ENCODE peak calls at places on chromosomes 6 and 20, in ten cellular contexts. J, B, F, E, G, O, I, D, M and U are unnamed samples.

GRCh38 chr20:48826064-48826463 is 1.7 kb downstream of the PREX1 start:
- DNase-seq in I (peak), B (no peak), D (no peak), O (no peak), F (no peak), M (no peak), G (no peak), E (no peak), J (peak), U (no peak)

GRCh38 chr6:3449750-3450305 is 7.0 kb downstream of the SLC22A23 start:
- DNase-seq in I (no peak), F (no peak), B (no peak), O (no peak), J (no peak), E (no peak), D (no peak), M (no peak), G (no peak), U (no peak)

GRCh38 chr6:145310116-145310515 is 425.2 kb downstream of the EPM2A start:
- DNase-seq in G (no peak), E (no peak), O (no peak), I (no peak), M (no peak), D (no peak), B (no peak), J (no peak), F (peak), U (peak)

GRCh38 chr20:23122321-23122720 is 36.2 kb upstream of the CD93 start:
- DNase-seq in D (no peak), B (no peak), M (no peak), F (no peak), I (no peak), G (no peak), O (no peak), E (no peak), J (no peak), U (no peak)

GRCh38 chr6:139943391-139943790 is 568.9 kb upstream of the CITED2 start:
- DNase-seq in I (no peak), O (no peak), J (no peak), M (no peak), D (no peak), E (no peak), F (peak), B (no peak), G (peak), U (peak)

GRCh38 chr6:56794421-56794820 is 151.7 kb upstream of the DST start:
- DNase-seq in E (no peak), B (no peak), G (no peak), M (no peak), I (no peak), J (peak), F (peak), D (no peak), O (no peak), U (no peak)

GRCh38 chr20:63102720-63103375 is 96.1 kb upstream of the BHLHE23 start:
- DNase-seq in B (peak), O (peak), I (peak), M (peak), J (peak), E (no peak), F (no peak), D (peak), G (no peak), U (no peak)

GRCh38 chr6:165877192-165877591 is 214.2 kb upstream of the PDE10A start:
- DNase-seq in M (no peak), E (no peak), O (no peak), I (no peak), D (no peak), B (no peak), G (no peak), J (no peak), F (no peak), U (no peak)

GRCh38 chr20:62837790-62838458 is 21.1 kb downstream of the COL9A3 start:
- DNase-seq in G (peak), E (no peak), I (no peak), O (peak), F (no peak), B (peak), D (no peak), J (no peak), M (peak), U (no peak)

GRCh38 chr6:137892271-137892708 is 25.2 kb downstream of the TNFAIP3 start:
- DNase-seq in D (no peak), O (no peak), J (no peak), B (no peak), M (no peak), F (peak), E (no peak), G (no peak), I (no peak), U (peak)

GRCh38 chr20:59669451-59669850 is 65.1 kb downstream of the PHACTR3 start:
- DNase-seq in B (no peak), F (no peak), D (no peak), O (no peak), M (no peak), G (no peak), J (no peak), I (no peak), E (peak), U (no peak)

GRCh38 chr6:40417031-40417430 is 170.1 kb downstream of the LRFN2 start:
- DNase-seq in E (no peak), J (no peak), D (no peak), M (peak), B (peak), O (no peak), I (no peak), F (no peak), G (no peak), U (no peak)

GRCh38 chr6:154139894-154140293 is 100.9 kb downstream of the OPRM1 start:
- DNase-seq in M (no peak), J (no peak), O (no peak), E (no peak), D (no peak), F (no peak), B (no peak), I (no peak), G (no peak), U (no peak)

GRCh38 chr20:32965581-32966373 is 38.5 kb downstream of the SUN5 start:
- DNase-seq in E (peak), I (no peak), D (no peak), J (no peak), F (no peak), M (no peak), G (no peak), O (no peak), B (no peak), U (no peak)

GRCh38 chr6:32700391-32701040 is 34.1 kb upstream of the HLA-DQB1 start:
- DNase-seq in J (peak), M (no peak), O (no peak), B (no peak), I (peak), E (peak), D (no peak), G (peak), F (peak), U (no peak)

GRCh38 chr6:32703347-32703746 is 36.9 kb upstream of the HLA-DQB1 start:
- DNase-seq in F (no peak), J (no peak), M (no peak), B (no peak), E (no peak), I (no peak), O (no peak), D (no peak), G (no peak), U (no peak)
- H3K4me3 ChIP-seq in F (no peak), J (peak), M (no peak), B (no peak), E (no peak), I (no peak), O (no peak), D (no peak), G (no peak), U (no peak)

GRCh38 chr6:163712981-163713380 is 298.5 kb downstream of the QKI start:
- DNase-seq in I (no peak), G (no peak), O (no peak), E (no peak), M (no peak), B (no peak), J (no peak), F (no peak), D (no peak), U (no peak)

GRCh38 chr6:163711071-163711470 is 296.6 kb downstream of the QKI start:
- DNase-seq in O (no peak), I (no peak), J (no peak), B (no peak), D (no peak), F (no peak), M (no peak), G (no peak), E (no peak), U (no peak)

GRCh38 chr6:163712569-163712966 is 298.1 kb downstream of the QKI start:
- DNase-seq in D (no peak), F (no peak), J (no peak), G (no peak), M (no peak), I (no peak), O (no peak), E (no peak), B (no peak), U (no peak)

GRCh38 chr6:163710552-163710951 is 296.0 kb downstream of the QKI start:
- DNase-seq in I (no peak), F (no peak), D (no peak), E (no peak), M (no peak), O (no peak), G (no peak), B (no peak), J (no peak), U (no peak)

DNA sequence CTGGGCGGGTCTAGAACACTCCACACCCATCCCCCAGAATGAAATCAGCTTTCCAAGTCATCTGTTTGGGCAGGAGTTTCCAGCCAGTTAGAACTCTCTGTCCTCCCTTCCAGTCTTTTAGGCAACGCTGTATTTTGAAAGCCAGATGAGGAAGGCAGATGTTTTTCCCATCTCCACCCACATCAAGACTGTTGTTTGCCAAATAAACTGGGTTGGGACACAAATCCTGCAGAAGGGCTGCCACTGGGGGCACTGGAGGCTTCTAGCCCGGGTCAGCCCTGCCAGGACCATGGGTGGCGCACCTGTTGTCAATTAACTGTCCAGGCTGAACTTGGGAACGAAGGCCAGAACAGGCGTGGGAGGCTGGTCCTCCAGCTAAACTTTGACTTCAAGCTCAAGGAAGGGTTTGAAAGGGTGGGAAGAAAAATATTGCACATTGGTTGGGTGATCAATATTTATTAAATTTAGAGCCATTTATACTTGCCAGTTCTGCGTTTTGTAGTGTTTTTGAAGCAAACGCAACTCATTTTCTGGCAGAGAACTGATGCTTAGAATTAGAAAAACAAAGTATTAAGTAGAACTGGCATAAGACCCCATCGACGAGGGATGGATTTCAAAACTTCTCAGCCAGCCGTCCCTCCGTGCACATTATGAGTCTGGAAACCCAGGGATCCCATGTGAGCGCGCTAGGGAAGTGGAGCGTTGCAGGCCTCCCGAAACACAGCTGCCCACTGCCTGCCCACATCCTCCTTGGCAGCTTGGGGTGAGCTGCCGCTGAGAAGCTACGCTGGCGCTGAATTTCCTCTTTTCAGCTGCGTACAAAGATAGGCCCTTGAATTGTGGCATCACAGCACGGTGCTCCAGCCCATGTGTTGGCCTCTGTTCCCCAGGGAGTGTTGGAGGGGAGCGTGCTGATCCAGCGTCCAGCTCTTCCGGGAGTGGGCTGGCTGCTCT is 297.4 kb downstream of the QKI start:
- DNase-seq in B (peak), J (peak), D (no peak), F (no peak), E (peak), M (peak), O (peak), G (no peak), I (no peak), U (peak)
- TF ChIP-seq CTCF in B (peak), J (peak), D (no peak), F (no peak), E (no peak), M (peak), O (peak), G (no peak), I (peak), U (peak)

GRCh38 chr20:45796336-45797070 is 4.7 kb downstream of the DNTTIP1 start:
- DNase-seq in G (no peak), I (no peak), E (no peak), F (no peak), B (no peak), M (peak), J (no peak), O (no peak), D (no peak), U (no peak)

GRCh38 chr20:45788351-45788750 is 3.3 kb downstream of the WFDC3 start:
- DNase-seq in J (no peak), O (no peak), F (no peak), M (no peak), B (no peak), G (no peak), D (no peak), E (no peak), I (no peak), U (no peak)

GRCh38 chr20:45791668-45792512 is at the start of the genes DNTTIP1 and WFDC3:
- DNase-seq in O (peak), M (peak), D (peak), G (peak), I (peak), F (peak), B (peak), J (peak), E (peak), U (no peak)

GRCh38 chr20:45792513-45793118 is 862 bp downstream of the DNTTIP1 start:
- DNase-seq in D (no peak), F (no peak), B (no peak), G (no peak), O (peak), J (no peak), E (no peak), M (no peak), I (no peak), U (no peak)
- H3K4me3 ChIP-seq in D (peak), F (peak), B (peak), G (peak), O (peak), J (peak), E (peak), M (peak), I (peak), U (peak)

DNA sequence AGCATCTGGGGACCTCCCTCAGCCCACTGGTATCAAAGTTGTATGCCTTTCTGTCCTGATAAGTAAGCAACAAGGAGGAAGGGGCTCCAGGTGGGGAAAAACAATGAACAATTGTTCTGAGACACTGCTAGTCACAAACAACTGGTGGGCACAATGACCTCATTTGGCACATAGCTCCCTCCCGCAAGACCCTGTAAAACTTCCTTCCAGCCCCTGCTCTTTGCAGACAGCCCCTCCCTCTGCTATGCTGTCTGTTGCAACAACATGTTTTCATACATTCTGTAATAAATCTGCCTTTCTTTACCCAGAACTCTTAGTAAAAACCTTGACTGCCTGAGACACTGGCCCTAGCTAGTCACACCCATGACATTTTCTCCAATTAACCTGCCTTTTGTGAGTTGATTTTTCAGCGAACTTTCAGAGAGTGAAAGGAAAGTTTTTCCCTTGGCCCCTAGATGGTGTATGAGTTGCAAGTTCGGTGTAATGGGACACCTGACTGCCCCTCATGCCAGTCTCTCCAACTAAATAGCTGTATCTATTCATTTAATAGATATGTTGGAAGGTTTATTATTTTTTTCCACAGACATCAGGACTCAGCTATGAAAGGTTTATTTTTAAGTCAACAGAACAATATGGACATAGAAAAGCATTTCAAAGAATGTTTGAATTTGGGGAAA is 142.3 kb upstream of the SLC22A16 start:
- DNase-seq in O (no peak), G (peak), E (no peak), J (peak), F (peak), B (no peak), D (no peak), M (no peak), I (no peak), U (no peak)
- TF ChIP-seq CTCF in O (no peak), G (peak), E (no peak), J (peak), F (peak), B (no peak), D (no peak), M (peak), I (peak), U (peak)

DNA sequence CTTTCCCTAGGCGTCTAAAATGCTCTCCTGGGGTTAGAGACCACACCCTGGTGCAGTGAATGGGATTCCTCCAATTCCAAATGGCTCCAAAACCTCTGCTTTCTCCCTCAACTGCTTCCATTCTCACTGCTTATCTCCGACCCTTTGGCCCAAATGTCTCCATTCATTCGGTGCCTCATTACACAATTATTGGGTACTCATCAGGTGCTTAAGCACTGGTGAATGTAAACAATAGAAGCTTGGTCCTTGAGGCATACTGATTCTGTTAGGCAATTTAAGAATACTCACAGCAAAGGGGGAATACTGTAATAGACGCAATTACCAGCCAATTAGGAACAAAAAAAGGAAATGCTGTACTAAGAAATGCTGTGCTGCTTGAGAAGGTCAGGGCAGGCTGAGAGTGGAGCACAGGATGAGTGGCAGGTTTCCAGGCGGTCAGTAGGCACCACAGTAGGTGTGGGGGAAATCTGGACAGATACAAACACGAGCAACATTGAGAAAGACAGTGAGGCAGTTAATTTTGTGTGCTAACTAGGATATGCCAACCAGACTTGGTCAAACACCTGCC is 23.0 kb downstream of the GMDS start:
- DNase-seq in E (peak), O (no peak), J (peak), I (peak), F (no peak), D (no peak), M (no peak), B (no peak), G (no peak), U (no peak)
- H3K4me3 ChIP-seq in E (peak), O (peak), J (no peak), I (peak), F (peak), D (peak), M (peak), B (peak), G (no peak), U (no peak)

GRCh38 chr20:34955232-34956040 is at the start of the genes GSS and MYH7B:
- DNase-seq in O (peak), E (peak), D (peak), I (peak), F (peak), B (peak), M (peak), G (peak), J (peak), U (peak)
- TF ChIP-seq CTCF in O (no peak), E (peak), D (no peak), I (peak), F (peak), B (peak), M (peak), G (peak), J (peak), U (peak)

DNA sequence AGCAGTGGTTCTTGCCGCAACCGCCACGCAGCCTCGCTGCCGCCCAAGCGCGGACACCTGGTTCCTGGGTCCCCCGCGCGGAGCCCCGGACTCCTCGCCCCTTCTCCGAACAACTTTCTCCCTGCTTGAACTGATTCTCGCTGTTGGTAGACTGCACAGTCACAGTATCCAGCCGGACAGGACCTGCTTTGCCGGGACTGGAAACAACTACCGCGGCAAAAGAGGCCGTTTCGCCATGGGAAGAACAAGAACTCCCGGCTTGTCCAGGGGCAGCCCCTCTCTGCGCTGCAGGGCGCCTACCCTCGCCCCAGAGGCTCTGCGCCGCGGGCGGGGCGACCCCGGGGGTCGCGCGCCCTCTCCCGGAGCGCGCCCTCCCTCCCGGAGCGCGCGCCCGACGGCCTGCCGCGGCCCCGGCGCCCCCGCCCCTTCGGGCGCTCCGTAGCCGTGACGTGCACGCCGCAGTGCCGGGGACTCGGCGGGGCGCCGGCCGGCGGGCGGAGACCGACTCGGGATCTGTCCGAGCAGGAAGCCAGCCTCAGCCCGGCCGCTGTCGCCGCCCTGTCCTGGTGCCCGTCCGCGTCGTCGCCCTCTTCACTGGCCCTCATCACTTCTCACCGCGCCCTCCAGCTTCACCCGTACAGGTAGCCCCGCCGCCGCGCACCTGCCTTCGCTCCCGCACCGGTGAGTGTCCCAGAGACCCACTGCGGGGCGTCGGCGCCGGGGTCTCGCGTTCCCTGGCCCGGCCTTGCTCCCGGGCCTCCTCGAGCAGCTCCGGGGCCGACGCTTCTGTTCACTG is at the start of gene MYO6:
- DNase-seq in O (peak), D (peak), I (peak), F (peak), B (peak), E (peak), M (peak), J (peak), G (peak), U (no peak)
- H3K4me3 ChIP-seq in O (peak), D (peak), I (peak), F (peak), B (peak), E (peak), M (peak), J (peak), G (peak), U (peak)

DNA sequence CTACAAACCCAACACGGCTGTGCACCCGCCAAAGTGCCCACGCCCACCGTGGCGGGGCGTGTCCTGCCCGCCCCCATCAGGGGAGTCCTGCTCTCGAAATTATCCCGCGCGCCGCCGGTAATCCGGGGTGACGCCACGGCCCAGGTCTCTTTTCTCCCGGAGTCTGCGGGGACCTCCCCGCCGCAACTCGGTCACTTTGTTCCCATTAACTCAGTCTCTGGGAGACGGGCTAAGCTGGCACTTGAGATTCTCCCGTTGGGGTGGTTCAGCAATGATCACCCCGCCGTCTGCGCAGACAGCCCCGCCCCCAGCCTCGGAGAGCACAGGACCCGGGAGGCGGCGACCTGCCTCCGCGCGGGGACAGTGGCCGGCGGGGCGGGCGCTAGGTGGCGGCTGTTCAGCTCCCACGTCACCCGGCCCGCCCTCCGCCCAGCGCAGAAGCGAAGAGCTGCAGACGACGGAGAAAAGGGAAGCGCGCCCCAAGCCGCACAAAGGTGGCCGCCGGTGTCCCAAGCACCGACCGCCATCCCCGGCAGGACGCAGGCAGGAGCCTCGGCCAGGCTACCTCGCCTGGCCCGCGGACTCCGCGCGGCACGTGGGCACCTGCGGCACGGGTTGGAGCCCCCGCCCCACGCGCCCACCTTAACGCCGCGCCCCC is 31.5 kb downstream of the SF3B5 start:
- DNase-seq in B (peak), G (peak), O (peak), F (no peak), J (peak), D (peak), E (peak), I (peak), M (peak), U (no peak)
- TF ChIP-seq CTCF in B (peak), G (peak), O (peak), F (peak), J (peak), D (no peak), E (no peak), I (peak), M (no peak), U (no peak)